ENCODE peak calls at places on chromosomes 12 and 14, in four cellular contexts. T is A549, Q is K562, K is HepG2. W is an unnamed sample.

GRCh38 chr12:124480469-124481256 is 86.7 kb downstream of the NCOR2 start:
- DNase-seq in T (peak), Q (peak), K (peak), W (no peak)

GRCh38 chr12:107091381-107091780 is 2.0 kb downstream of the CRY1 start:
- DNase-seq in T (no peak), Q (no peak), K (no peak), W (no peak)

GRCh38 chr12:112018571-112019237 is 5.5 kb downstream of the ERP29 start:
- DNase-seq in T (no peak), Q (no peak), K (no peak), W (no peak)

GRCh38 chr12:75982974-75983660 is 48.5 kb downstream of the PHLDA1 start:
- DNase-seq in T (no peak), Q (no peak), K (no peak), W (no peak)

GRCh38 chr12:67650127-67650495 is 1.6 kb downstream of the DYRK2 start:
- DNase-seq in T (peak), Q (no peak), K (no peak), W (no peak)

GRCh38 chr12:52050771-52051541 is at the start of gene NR4A1:
- DNase-seq in T (peak), Q (peak), K (peak), W (peak)

GRCh38 chr12:447132-447531 is 12.6 kb upstream of the B4GALNT3 start:
- DNase-seq in T (no peak), Q (no peak), K (no peak), W (no peak)

GRCh38 chr14:68727315-68728078 is 65.4 kb downstream of the ZFP36L1 start:
- DNase-seq in T (no peak), Q (peak), K (no peak), W (no peak)

GRCh38 chr12:113190761-113191160 is 5.2 kb downstream of the RITA1 start:
- DNase-seq in T (peak), Q (peak), K (peak), W (no peak)

GRCh38 chr14:23827100-23827892 is 126.3 kb upstream of the DHRS4 start:
- DNase-seq in T (no peak), Q (no peak), K (no peak), W (no peak)
- TF ChIP-seq ESRRA in T (no peak), Q (no peak), K (no peak), W (no peak)

DNA sequence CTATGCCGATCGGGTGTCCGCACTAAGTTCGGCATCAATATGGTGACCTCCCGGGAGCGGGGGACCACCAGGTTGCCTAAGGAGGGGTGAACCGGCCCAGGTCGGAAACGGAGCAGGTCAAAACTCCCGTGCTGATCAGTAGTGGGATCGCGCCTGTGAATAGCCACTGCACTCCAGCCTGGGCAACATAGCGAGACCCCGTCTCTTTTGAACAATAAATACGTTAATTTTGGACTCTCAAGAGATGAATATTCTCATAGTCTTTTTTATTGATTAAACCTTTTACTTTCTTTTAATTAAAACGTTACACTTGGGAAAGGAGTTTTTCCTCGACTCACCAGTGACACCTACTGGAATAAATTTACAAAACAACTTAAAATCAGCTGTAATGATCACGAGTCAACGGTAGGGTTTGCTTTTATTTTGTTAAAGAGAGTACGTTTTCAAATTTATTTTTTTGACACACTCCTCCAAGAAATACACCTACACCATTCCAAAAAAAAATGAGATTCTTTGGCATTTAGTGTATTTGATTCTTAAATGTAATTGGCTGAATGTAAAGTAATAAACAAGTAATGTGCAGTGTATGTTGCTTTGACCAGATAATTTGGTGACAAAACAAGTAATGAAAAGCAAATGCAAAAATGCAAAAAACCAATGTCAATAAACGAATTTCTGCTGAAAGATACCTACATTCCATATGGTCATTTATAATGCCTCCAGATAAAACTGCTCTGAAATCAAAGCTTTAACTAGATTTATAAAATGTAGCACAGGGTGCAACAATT is 687 bp upstream of the RPS29 start:
- DNase-seq in T (peak), Q (peak), K (peak), W (peak)
- TF ChIP-seq HMGXB4 in T (peak), Q (no peak), K (peak), W (no peak)

GRCh38 chr14:58690801-58691516 is 53.2 kb downstream of the DACT1 start:
- DNase-seq in T (no peak), Q (no peak), K (no peak), W (no peak)
- TF ChIP-seq ESRRA in T (no peak), Q (no peak), K (no peak), W (no peak)

DNA sequence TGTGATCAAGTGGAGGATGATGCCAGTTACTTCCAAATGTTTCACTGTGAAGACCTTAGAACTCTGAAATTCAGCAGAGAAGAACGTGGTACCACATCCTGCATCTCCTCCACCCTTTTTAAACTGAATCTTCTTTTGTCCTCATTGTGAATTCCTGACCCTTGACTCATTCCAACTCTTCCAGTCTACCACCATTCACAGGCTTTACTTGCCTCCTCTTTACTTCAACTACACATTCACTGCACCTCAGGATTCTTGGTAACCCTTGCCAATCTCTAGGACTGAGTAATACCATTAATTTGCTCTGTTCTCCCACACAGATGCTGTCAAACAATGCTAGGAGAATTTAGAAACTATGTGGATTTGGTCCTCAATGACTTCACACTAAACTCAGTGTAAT is 37.3 kb downstream of the PPP1R12A start:
- DNase-seq in T (no peak), Q (no peak), K (peak), W (no peak)
- TF ChIP-seq HMGXB4 in T (no peak), Q (no peak), K (no peak), W (no peak)

GRCh38 chr12:49818241-49818640 is 10.0 kb downstream of the NCKAP5L start:
- DNase-seq in T (no peak), Q (no peak), K (no peak), W (no peak)
- TF ChIP-seq ESRRA in T (no peak), Q (no peak), K (no peak), W (no peak)

DNA sequence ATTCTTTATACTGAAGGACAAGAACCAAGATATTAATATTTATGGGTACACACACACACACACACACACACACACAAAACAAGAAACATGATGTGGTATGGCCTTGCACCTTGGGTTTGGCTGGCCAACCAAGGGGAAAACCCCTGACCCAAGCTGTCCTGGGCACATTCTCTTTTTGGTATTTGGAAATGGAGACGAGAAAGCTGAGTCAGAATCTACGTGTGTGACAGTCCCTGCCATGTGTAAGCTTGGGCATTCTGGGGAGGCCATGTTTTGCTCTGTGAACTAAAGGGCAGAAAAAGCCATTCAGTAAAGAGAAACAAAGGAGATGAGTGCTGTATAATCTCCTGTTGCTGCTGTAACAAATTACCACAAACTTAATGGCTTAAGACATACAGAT is 35.6 kb downstream of the PTGER2 start:
- DNase-seq in T (no peak), Q (no peak), K (no peak), W (no peak)
- TF ChIP-seq HMGXB4 in T (no peak), Q (no peak), K (no peak), W (no peak)

DNA sequence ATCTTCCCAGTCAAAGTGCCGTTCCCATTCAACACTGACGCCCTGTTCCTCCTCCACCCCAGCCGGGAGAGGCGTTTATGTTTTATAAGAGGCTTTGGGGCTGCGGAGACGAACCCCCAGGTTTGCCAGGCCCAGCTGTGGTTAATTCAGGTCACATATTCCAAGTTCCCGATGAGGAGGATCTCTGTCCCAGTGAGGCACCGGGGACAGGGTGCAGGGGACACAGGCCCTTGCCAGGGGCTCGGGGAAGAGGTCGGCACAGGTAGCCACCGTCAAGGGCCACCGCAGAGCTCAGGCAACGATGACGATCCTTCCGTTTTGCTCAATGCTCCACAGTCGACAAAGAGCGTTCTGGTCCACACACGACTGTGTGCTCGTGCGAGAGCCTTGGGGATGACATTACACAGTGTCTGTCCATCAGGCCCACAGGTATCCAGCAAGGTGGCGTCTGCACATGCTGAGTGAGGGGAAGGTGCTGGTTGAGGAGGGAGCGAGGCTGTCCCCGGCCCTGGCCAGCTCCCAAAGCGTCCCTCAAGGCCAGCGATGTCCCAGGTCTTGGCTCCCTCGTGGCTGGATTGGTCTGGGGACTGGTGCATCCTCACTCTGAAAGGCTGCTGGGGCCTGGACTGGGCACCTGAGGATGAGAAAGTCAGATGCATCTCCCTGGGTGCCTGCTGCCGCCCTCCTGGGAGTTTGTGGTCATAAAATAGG is 189.2 kb upstream of the C14orf180 start:
- DNase-seq in T (no peak), Q (no peak), K (no peak), W (no peak)
- TF ChIP-seq ESRRA in T (no peak), Q (no peak), K (no peak), W (no peak)

GRCh38 chr12:114744696-114745095 is 60.7 kb upstream of the TBX3 start:
- DNase-seq in T (no peak), Q (no peak), K (no peak), W (no peak)

GRCh38 chr12:114744285-114744684 is 60.3 kb upstream of the TBX3 start:
- DNase-seq in T (no peak), Q (no peak), K (no peak), W (no peak)

GRCh38 chr12:114743799-114744198 is 59.8 kb upstream of the TBX3 start:
- DNase-seq in T (no peak), Q (no peak), K (no peak), W (no peak)

GRCh38 chr12:114747156-114747555 is 63.2 kb upstream of the TBX3 start:
- DNase-seq in T (no peak), Q (no peak), K (no peak), W (no peak)

DNA sequence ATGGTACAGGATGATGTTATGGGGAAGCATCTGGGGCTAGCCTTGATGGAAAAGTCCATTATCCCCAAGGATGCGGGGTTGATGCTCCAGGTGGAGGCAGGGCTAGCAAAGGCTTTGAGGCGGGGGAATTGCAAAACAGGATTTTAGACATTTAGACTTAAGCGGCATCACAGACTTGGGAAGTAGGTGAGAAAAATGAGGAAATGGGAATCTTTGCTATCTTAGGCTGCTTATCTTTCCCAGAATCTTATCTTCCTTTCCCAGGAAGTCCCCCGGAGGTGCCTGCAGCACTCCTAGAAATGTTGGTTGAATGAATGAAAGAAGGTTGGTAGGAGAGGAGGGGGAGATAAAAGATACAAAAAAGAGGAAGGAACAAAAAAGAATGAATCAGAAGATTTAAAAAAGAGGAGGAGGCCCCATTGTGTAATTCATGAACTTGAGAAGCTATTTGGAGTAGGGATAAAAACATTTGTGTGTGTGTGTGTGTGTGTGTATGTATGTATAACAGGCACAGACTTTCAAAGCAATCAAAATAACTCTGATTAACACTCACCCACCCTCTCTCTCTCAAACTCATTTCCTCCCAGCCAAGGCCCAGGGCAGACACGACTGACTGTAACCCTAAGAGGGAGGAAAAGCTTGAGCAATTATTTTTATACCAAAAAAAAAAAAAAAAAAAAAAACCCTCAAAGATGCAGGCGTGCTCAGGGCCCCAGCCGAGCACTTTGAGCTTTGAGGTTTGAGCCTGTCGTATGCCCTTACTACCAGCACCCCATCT is 62.5 kb upstream of the TBX3 start:
- DNase-seq in T (no peak), Q (no peak), K (no peak), W (no peak)
- TF ChIP-seq HMGXB4 in T (no peak), Q (no peak), K (no peak), W (no peak)

DNA sequence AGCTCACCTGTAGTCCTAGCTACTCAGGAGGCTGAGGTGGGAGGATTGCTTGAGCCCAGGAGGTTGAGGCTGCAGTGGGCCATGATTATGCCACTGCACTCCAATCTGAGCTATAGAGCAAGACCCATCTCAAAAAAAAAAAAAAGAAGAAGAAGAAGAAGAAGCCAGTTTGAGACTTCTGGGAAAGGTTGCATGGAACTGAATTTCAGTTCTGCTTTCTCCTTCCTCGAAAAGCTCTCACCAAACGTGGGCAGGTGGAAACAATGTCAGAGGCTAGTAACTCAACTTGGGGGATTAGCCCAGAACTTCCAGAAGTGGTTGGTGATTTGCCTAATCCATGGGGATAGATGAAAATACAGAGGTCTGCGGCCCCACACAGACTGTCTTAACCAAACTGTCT is 18.7 kb downstream of the FLVCR2 start:
- DNase-seq in T (no peak), Q (no peak), K (no peak), W (no peak)
- TF ChIP-seq ESRRA in T (no peak), Q (no peak), K (no peak), W (no peak)